ENCODE peak calls at places on chromosome 7, in seven cellular contexts. One of them, this sample, is unnamed.

GRCh38 chr7:156509216-156509615 is 131.4 kb upstream of the RNF32 start:
- DNase-seq in progenitor cell of endocrine pancreas: no peak
- DNase-seq in fibroblast of pulmonary artery: no peak
- DNase-seq in WTC11: no peak
- DNase-seq in prostate gland: no peak
- DNase-seq in hepatocyte: no peak
- DNase-seq in B cell: no peak
- DNase-seq in this sample: no peak

GRCh38 chr7:141748401-141748800 is 10.2 kb downstream of the SSBP1 start:
- DNase-seq in prostate gland: no peak
- DNase-seq in WTC11: no peak
- DNase-seq in progenitor cell of endocrine pancreas: no peak
- DNase-seq in hepatocyte: no peak
- DNase-seq in B cell: no peak
- DNase-seq in fibroblast of pulmonary artery: peak
- DNase-seq in this sample: no peak

GRCh38 chr7:128931965-128932861 is 5.5 kb upstream of the IRF5 start:
- DNase-seq in progenitor cell of endocrine pancreas: no peak
- DNase-seq in WTC11: no peak
- DNase-seq in B cell: no peak
- DNase-seq in fibroblast of pulmonary artery: no peak
- DNase-seq in hepatocyte: no peak
- DNase-seq in prostate gland: no peak
- DNase-seq in this sample: no peak

GRCh38 chr7:148242271-148242801 is 348.2 kb upstream of the C7orf33 start:
- DNase-seq in B cell: peak
- DNase-seq in prostate gland: peak
- DNase-seq in progenitor cell of endocrine pancreas: no peak
- DNase-seq in WTC11: peak
- DNase-seq in hepatocyte: peak
- DNase-seq in fibroblast of pulmonary artery: peak
- DNase-seq in this sample: peak

GRCh38 chr7:9507281-9507680 is 1073.9 kb downstream of the NXPH1 start:
- DNase-seq in WTC11: no peak
- DNase-seq in prostate gland: no peak
- DNase-seq in B cell: no peak
- DNase-seq in progenitor cell of endocrine pancreas: no peak
- DNase-seq in fibroblast of pulmonary artery: peak
- DNase-seq in hepatocyte: peak
- DNase-seq in this sample: no peak

GRCh38 chr7:70177166-70177565 is 578.9 kb downstream of the AUTS2 start:
- DNase-seq in fibroblast of pulmonary artery: no peak
- DNase-seq in B cell: no peak
- DNase-seq in hepatocyte: no peak
- DNase-seq in prostate gland: no peak
- DNase-seq in WTC11: no peak
- DNase-seq in progenitor cell of endocrine pancreas: no peak
- DNase-seq in this sample: peak

GRCh38 chr7:143238289-143238995 is 16.6 kb downstream of the TAS2R40 start:
- DNase-seq in fibroblast of pulmonary artery: no peak
- DNase-seq in WTC11: no peak
- DNase-seq in progenitor cell of endocrine pancreas: no peak
- DNase-seq in hepatocyte: no peak
- DNase-seq in B cell: no peak
- DNase-seq in prostate gland: no peak
- DNase-seq in this sample: no peak

GRCh38 chr7:38310601-38311057 is 37.2 kb upstream of the TARP start:
- DNase-seq in progenitor cell of endocrine pancreas: no peak
- DNase-seq in hepatocyte: no peak
- DNase-seq in WTC11: no peak
- DNase-seq in prostate gland: no peak
- DNase-seq in B cell: no peak
- DNase-seq in fibroblast of pulmonary artery: peak
- DNase-seq in this sample: no peak

GRCh38 chr7:40697653-40698052 is 562.8 kb downstream of the SUGCT start:
- DNase-seq in WTC11: no peak
- DNase-seq in hepatocyte: no peak
- DNase-seq in progenitor cell of endocrine pancreas: no peak
- DNase-seq in prostate gland: no peak
- DNase-seq in B cell: no peak
- DNase-seq in fibroblast of pulmonary artery: no peak
- DNase-seq in this sample: peak

GRCh38 chr7:81624021-81624630 is 145.7 kb downstream of the HGF start:
- DNase-seq in progenitor cell of endocrine pancreas: no peak
- DNase-seq in prostate gland: no peak
- DNase-seq in B cell: no peak
- DNase-seq in WTC11: no peak
- DNase-seq in hepatocyte: no peak
- DNase-seq in fibroblast of pulmonary artery: no peak
- DNase-seq in this sample: no peak

GRCh38 chr7:28939844-28940243 is 18.3 kb downstream of the TRIL start:
- DNase-seq in prostate gland: no peak
- DNase-seq in WTC11: no peak
- DNase-seq in fibroblast of pulmonary artery: no peak
- DNase-seq in hepatocyte: no peak
- DNase-seq in B cell: no peak
- DNase-seq in progenitor cell of endocrine pancreas: no peak
- DNase-seq in this sample: no peak

GRCh38 chr7:107118109-107118900 is 50.5 kb upstream of the HBP1 start:
- DNase-seq in prostate gland: no peak
- DNase-seq in hepatocyte: no peak
- DNase-seq in WTC11: no peak
- DNase-seq in progenitor cell of endocrine pancreas: no peak
- DNase-seq in fibroblast of pulmonary artery: peak
- DNase-seq in B cell: no peak
- DNase-seq in this sample: no peak

GRCh38 chr7:114082567-114082933 is 163.7 kb upstream of the PPP1R3A start:
- DNase-seq in WTC11: no peak
- DNase-seq in hepatocyte: no peak
- DNase-seq in progenitor cell of endocrine pancreas: no peak
- DNase-seq in fibroblast of pulmonary artery: no peak
- DNase-seq in B cell: no peak
- DNase-seq in prostate gland: no peak
- DNase-seq in this sample: peak

GRCh38 chr7:25075459-25075858 is 49.6 kb downstream of the CYCS start:
- DNase-seq in B cell: no peak
- DNase-seq in fibroblast of pulmonary artery: no peak
- DNase-seq in WTC11: no peak
- DNase-seq in prostate gland: no peak
- DNase-seq in progenitor cell of endocrine pancreas: no peak
- DNase-seq in hepatocyte: no peak
- DNase-seq in this sample: peak

GRCh38 chr7:154698726-154699291 is 304.1 kb downstream of the PAXIP1 start:
- DNase-seq in B cell: no peak
- DNase-seq in fibroblast of pulmonary artery: no peak
- DNase-seq in progenitor cell of endocrine pancreas: no peak
- DNase-seq in hepatocyte: no peak
- DNase-seq in WTC11: no peak
- DNase-seq in prostate gland: no peak
- DNase-seq in this sample: no peak

GRCh38 chr7:117800406-117800805 is 72.8 kb downstream of the CTTNBP2 start:
- DNase-seq in prostate gland: no peak
- DNase-seq in B cell: no peak
- DNase-seq in hepatocyte: no peak
- DNase-seq in progenitor cell of endocrine pancreas: no peak
- DNase-seq in fibroblast of pulmonary artery: no peak
- DNase-seq in WTC11: no peak
- DNase-seq in this sample: no peak

GRCh38 chr7:1567082-1567771 is 2.6 kb downstream of the PSMG3 start:
- DNase-seq in progenitor cell of endocrine pancreas: no peak
- DNase-seq in WTC11: no peak
- DNase-seq in B cell: peak
- DNase-seq in hepatocyte: no peak
- DNase-seq in prostate gland: no peak
- DNase-seq in fibroblast of pulmonary artery: no peak
- DNase-seq in this sample: no peak

GRCh38 chr7:1296727-1297475 is 64.2 kb downstream of the UNCX start:
- DNase-seq in WTC11: no peak
- DNase-seq in progenitor cell of endocrine pancreas: no peak
- DNase-seq in B cell: no peak
- DNase-seq in fibroblast of pulmonary artery: no peak
- DNase-seq in prostate gland: no peak
- DNase-seq in hepatocyte: no peak
- DNase-seq in this sample: no peak

DNA sequence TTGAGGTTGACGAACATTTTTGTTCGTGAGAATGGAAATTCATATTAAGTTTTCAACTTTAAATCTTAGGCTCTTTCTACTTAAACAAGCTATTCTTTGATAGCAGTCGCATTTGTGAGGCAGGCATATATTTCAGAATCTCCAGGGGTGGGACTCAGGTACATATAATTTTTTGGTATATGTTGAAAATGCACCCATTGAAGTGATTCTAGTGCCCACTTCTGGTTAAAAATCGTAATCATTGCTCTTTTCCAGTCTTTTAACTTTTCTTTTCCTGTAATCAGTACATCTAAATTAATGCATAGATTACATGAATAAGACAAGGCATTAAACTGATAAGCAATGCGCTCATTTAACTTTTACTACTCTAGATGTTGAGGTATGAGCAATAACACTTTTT is 67.8 kb downstream of the ZNRF2 start:
- DNase-seq in B cell: no peak
- DNase-seq in fibroblast of pulmonary artery: no peak
- DNase-seq in WTC11: no peak
- DNase-seq in prostate gland: no peak
- DNase-seq in hepatocyte: no peak
- DNase-seq in progenitor cell of endocrine pancreas: no peak
- DNase-seq in this sample: no peak
- TF ChIP-seq CTCF in B cell: peak
- TF ChIP-seq CTCF in fibroblast of pulmonary artery: no peak
- TF ChIP-seq CTCF in WTC11: no peak
- TF ChIP-seq CTCF in prostate gland: no peak
- TF ChIP-seq CTCF in hepatocyte: no peak
- TF ChIP-seq CTCF in progenitor cell of endocrine pancreas: no peak
- TF ChIP-seq CTCF in this sample: peak

GRCh38 chr7:130560972-130561371 is 69.1 kb downstream of the MEST start:
- DNase-seq in B cell: peak
- DNase-seq in hepatocyte: peak
- DNase-seq in WTC11: no peak
- DNase-seq in progenitor cell of endocrine pancreas: no peak
- DNase-seq in fibroblast of pulmonary artery: peak
- DNase-seq in prostate gland: no peak
- DNase-seq in this sample: peak
- TF ChIP-seq CTCF in B cell: no peak
- TF ChIP-seq CTCF in hepatocyte: peak
- TF ChIP-seq CTCF in WTC11: no peak
- TF ChIP-seq CTCF in progenitor cell of endocrine pancreas: no peak
- TF ChIP-seq CTCF in fibroblast of pulmonary artery: peak
- TF ChIP-seq CTCF in prostate gland: no peak
- TF ChIP-seq CTCF in this sample: peak

DNA sequence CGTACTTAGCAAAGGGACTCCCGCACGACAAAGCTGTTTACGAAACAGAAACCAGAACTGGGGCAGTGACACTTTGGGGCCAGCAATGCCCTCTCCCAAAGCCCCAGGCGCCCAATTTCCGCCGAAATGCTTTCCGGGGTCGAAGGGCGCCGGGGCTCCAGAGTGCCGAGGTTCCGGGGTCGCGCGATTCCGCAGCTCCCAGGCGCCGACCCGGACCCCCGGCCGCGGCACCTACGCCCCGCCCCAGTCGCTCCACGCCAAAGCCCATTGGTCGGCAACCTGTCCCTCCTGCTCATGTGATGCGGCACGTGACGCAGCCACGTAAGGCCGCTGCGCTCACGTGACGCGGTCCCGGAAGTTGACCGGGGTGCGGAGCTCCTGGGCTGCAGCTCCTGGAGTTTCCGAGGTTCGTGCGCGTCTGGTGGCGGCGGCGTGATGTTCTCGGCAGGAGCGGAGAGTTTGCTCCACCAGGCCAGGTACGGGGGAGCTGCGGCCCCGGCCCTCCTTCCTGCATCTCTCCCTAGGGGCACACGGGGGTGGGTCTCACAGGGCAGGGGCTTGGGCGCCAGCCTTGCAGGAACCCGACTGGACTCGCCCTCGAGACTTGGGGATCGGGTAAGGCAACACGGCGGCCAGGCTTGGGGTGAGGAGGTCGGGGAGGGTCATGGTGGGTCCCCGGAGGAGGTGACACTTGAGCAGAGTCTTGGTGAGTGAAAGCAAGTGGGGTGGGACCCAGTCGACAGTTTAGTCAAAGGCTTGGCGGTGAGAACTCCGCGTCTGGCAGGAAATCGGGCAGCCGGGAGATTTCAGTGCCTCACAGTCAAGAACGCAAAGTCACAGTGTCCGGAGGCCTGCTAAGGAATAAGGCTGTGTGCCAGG is at the start of gene AP5Z1:
- DNase-seq in progenitor cell of endocrine pancreas: peak
- DNase-seq in prostate gland: peak
- DNase-seq in hepatocyte: peak
- DNase-seq in B cell: peak
- DNase-seq in fibroblast of pulmonary artery: peak
- DNase-seq in WTC11: peak
- DNase-seq in this sample: peak
- TF ChIP-seq CTCF in progenitor cell of endocrine pancreas: no peak
- TF ChIP-seq CTCF in prostate gland: no peak
- TF ChIP-seq CTCF in hepatocyte: no peak
- TF ChIP-seq CTCF in B cell: no peak
- TF ChIP-seq CTCF in fibroblast of pulmonary artery: no peak
- TF ChIP-seq CTCF in WTC11: no peak
- TF ChIP-seq CTCF in this sample: no peak

GRCh38 chr7:18890885-18891621 is 226.4 kb downstream of the TWIST1 start:
- DNase-seq in WTC11: no peak
- DNase-seq in hepatocyte: no peak
- DNase-seq in progenitor cell of endocrine pancreas: no peak
- DNase-seq in prostate gland: no peak
- DNase-seq in fibroblast of pulmonary artery: no peak
- DNase-seq in B cell: no peak
- DNase-seq in this sample: no peak
- TF ChIP-seq CTCF in WTC11: no peak
- TF ChIP-seq CTCF in hepatocyte: no peak
- TF ChIP-seq CTCF in progenitor cell of endocrine pancreas: no peak
- TF ChIP-seq CTCF in prostate gland: no peak
- TF ChIP-seq CTCF in fibroblast of pulmonary artery: no peak
- TF ChIP-seq CTCF in B cell: no peak
- TF ChIP-seq CTCF in this sample: no peak